ENCODE peak calls at places on chromosomes 12 and 14, in eight cellular contexts. E is AG09319; N is HFFc6; J is CD4-positive, alpha-beta T cell; C is type B pancreatic cell; A is esophagus muscularis mucosa; D is WERI-Rb-1; T is left ventricle myocardium inferior. U is an unnamed sample.
A peak's percentile ranks its signal among the peaks of the same experiment; 100 is the strongest.

GRCh38 chr14:62015248-62015647 is 253.0 kb downstream of the SNAPC1 start:
- DNase-seq in N (no peak), J (no peak), C (no peak), D (no peak), T (no peak), A (no peak), E (no peak), U (no peak)

GRCh38 chr14:89912667-89913211 is 41.8 kb downstream of the EFCAB11 start:
- DNase-seq in A (no peak), N (peak; percentile 100), E (peak; percentile 95), D (no peak), J (no peak), T (no peak), C (no peak), U (no peak)

GRCh38 chr14:24398943-24399801 is at the start of gene NYNRIN:
- DNase-seq in D (peak; percentile 68), A (no peak), T (peak; percentile 78), C (no peak), J (peak; percentile 3), N (no peak), E (no peak), U (no peak)

GRCh38 chr14:80996049-80996901 is 40.9 kb downstream of the TSHR start:
- DNase-seq in J (no peak), D (peak; percentile 53), T (no peak), N (peak; percentile 88), A (no peak), E (peak; percentile 57), C (no peak), U (no peak)

GRCh38 chr12:51419473-51420228 is 5.0 kb upstream of the SLC4A8 start:
- DNase-seq in N (peak; percentile 15), E (no peak), C (no peak), T (no peak), A (peak; percentile 24), D (no peak), J (no peak), U (no peak)

GRCh38 chr12:5034605-5035004 is 9.1 kb upstream of the KCNA5 start:
- DNase-seq in T (no peak), A (no peak), J (no peak), E (no peak), N (no peak), C (no peak), D (no peak), U (no peak)

GRCh38 chr12:2960996-2961616 is 1.9 kb downstream of the TEAD4 start:
- DNase-seq in N (no peak), D (no peak), E (no peak), A (no peak), J (no peak), T (no peak), C (no peak), U (no peak)

GRCh38 chr12:65602579-65603295 is 221.5 kb upstream of the HMGA2 start:
- DNase-seq in N (peak; percentile 91), C (no peak), T (peak; percentile 75), A (no peak), J (no peak), D (peak; percentile 68), E (peak; percentile 81), U (peak; percentile 90)

GRCh38 chr12:46915861-46916260 is 90.1 kb upstream of the SLC38A4 start:
- DNase-seq in N (no peak), D (no peak), C (no peak), A (no peak), T (no peak), J (no peak), E (no peak), U (no peak)

GRCh38 chr12:46915082-46915481 is 89.3 kb upstream of the SLC38A4 start:
- DNase-seq in C (no peak), N (peak; percentile 93), E (peak; percentile 72), D (no peak), T (peak; percentile 20), J (no peak), A (no peak), U (no peak)

GRCh38 chr12:46910830-46911229 is 85.0 kb upstream of the SLC38A4 start:
- DNase-seq in N (no peak), A (no peak), C (no peak), D (no peak), E (no peak), J (no peak), T (no peak), U (no peak)

GRCh38 chr12:46916796-46917419 is 91.1 kb upstream of the SLC38A4 start:
- DNase-seq in C (no peak), A (no peak), E (no peak), T (no peak), D (no peak), J (no peak), N (no peak), U (no peak)

DNA sequence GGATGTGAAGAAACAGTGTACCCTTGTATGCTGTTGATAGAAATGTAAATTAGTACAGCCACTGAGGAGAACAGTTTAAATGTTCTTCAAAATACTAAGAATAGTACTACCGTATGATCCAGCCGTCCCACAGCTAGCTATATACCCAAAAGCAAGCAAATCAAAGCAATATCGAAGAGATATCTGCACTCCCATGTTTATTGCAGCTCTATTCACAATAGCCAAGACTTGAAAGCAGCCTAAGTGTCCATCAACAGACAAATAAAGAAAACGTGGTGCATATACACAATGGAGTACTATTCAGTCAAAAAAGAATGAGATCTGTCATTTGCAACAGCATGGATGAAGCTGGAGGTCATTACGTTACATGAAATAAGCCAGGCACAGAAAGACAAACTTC is 88.5 kb upstream of the SLC38A4 start:
- DNase-seq in D (no peak), N (no peak), J (no peak), T (no peak), E (no peak), A (no peak), C (no peak), U (no peak)
- TF ChIP-seq CTCF in D (no peak), N (no peak), J (no peak), T (no peak), E (no peak), A (no peak), C (no peak), U (no peak)

GRCh38 chr12:32301216-32301615 is 98.1 kb upstream of the FGD4 start:
- DNase-seq in D (no peak), C (no peak), E (no peak), A (no peak), J (no peak), T (no peak), N (no peak), U (no peak)

GRCh38 chr12:32305163-32305562 is 94.2 kb upstream of the FGD4 start:
- DNase-seq in A (no peak), J (no peak), D (no peak), T (no peak), N (no peak), C (no peak), E (no peak), U (no peak)

GRCh38 chr12:32298917-32299316 is 100.4 kb upstream of the FGD4 start:
- DNase-seq in T (no peak), C (no peak), E (peak; percentile 10), D (no peak), A (no peak), N (peak; percentile 42), J (no peak), U (no peak)

GRCh38 chr12:32303171-32303570 is 96.2 kb upstream of the FGD4 start:
- DNase-seq in J (no peak), E (no peak), N (no peak), A (no peak), T (no peak), D (no peak), C (no peak), U (no peak)

DNA sequence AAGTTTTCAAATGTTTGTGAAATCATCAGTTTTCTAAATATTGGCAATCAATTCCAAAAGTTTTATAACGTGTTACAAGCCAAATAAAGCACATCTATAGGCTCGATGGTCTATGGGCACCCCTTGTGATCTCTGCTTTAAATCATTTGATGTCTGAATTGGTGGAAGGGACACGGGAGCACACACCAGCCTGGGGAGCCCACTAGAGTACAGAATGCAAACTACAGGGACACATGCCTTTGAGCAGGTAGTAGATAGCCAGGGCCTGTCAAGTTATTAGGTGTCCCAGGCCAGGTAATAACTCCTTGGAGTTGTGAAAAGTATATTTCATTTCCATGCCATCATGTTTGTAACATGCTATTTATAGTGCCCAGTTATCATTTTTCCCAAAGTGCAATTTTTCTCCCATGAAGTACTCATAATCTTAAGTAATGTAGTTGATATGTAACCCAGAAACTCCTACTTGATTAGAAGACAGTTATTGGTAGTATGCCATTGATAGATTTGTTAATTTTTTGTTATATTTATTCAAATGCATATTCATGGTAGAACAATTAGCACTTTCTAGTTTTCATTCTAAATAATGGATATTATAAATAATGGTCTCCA is 97.0 kb upstream of the FGD4 start:
- DNase-seq in D (no peak), E (no peak), J (no peak), N (peak; percentile 15), C (no peak), T (no peak), A (no peak), U (no peak)
- TF ChIP-seq CTCF in D (peak; percentile 50), E (peak; percentile 37), J (peak; percentile 31), N (peak; percentile 75), C (peak; percentile 60), T (peak; percentile 68), A (peak; percentile 33), U (peak; percentile 38)

GRCh38 chr14:51298895-51299294 is 58.8 kb downstream of the TMX1 start:
- DNase-seq in A (no peak), D (no peak), J (no peak), C (no peak), N (no peak), E (no peak), T (no peak), U (no peak)

GRCh38 chr14:51304428-51304827 is 64.4 kb downstream of the TMX1 start:
- DNase-seq in T (no peak), J (no peak), C (no peak), N (peak; percentile 60), A (peak; percentile 24), E (no peak), D (no peak), U (no peak)

GRCh38 chr14:51304956-51305355 is 64.9 kb downstream of the TMX1 start:
- DNase-seq in J (no peak), N (peak; percentile 97), E (peak; percentile 52), T (no peak), C (no peak), D (no peak), A (peak; percentile 39), U (no peak)

GRCh38 chr14:51305761-51306160 is 65.7 kb downstream of the TMX1 start:
- DNase-seq in N (no peak), A (no peak), J (no peak), T (no peak), C (no peak), E (no peak), D (no peak), U (no peak)

DNA sequence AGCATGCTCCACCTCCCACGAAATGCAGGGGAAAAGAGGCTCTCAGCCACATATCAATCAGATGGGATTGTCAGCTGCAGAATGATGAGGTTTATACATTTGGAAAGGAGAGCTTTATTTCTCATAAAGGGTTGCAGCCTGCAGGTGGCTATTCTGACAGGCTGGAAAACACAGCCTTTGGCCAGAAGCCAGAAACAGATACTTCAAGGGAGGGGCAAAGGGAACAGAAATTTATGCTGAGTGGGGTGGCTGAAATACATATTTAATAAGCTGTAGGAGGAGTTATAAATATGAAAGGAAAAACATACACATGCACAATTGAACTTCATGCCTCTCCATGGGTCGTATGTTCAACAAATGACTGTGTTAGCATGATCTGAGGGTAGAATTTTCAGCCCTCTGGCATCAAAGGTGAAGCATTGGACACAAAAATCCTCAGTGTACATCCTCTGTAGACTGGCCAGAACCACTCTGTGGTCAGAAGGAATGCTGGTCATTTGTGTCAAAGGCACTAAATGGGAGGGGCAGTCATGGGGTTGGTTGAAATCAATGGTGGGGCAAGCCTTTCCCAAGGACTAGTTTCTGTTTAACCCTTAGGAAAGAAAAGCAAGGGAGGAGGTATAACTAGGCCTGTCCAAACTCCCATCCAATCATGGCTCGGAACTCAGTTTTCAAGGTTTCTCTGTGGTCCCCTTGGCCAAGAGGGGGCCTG is 62.4 kb downstream of the TMX1 start:
- DNase-seq in E (no peak), A (no peak), N (no peak), T (no peak), C (no peak), J (no peak), D (no peak), U (no peak)
- TF ChIP-seq CTCF in E (no peak), A (no peak), N (no peak), T (no peak), C (no peak), J (no peak), D (no peak), U (no peak)

GRCh38 chr12:80966001-80966400 is 28.3 kb upstream of the LIN7A start:
- DNase-seq in A (no peak), N (no peak), C (no peak), T (no peak), J (no peak), D (no peak), E (no peak), U (no peak)
- TF ChIP-seq CTCF in A (no peak), N (no peak), C (no peak), T (no peak), J (no peak), D (no peak), E (no peak), U (no peak)